ENCODE peak calls at places on chromosomes 3 and 15, in ten cellular contexts. U is CD8-positive, alpha-beta memory T cell; V is aorta; Z is SK-N-MC; K is ovary; F is CD4-positive, alpha-beta T cell; P is A673; S is pancreas; Q is uterus; A is thoracic aorta. Y is an unnamed sample.

GRCh38 chr3:77321646-77322045 is 281.7 kb downstream of the ROBO2 start:
- DNase-seq in U (no peak), V (no peak), Z (no peak), K (no peak), F (no peak), P (peak), S (no peak), Q (no peak), A (no peak), Y (no peak)

GRCh38 chr3:127732879-127733350 is 60.2 kb downstream of the ABTB1 start:
- DNase-seq in U (no peak), V (no peak), Z (no peak), K (no peak), F (no peak), P (no peak), S (no peak), Q (no peak), A (no peak), Y (no peak)

GRCh38 chr15:93162560-93162959 is 73.5 kb upstream of the RGMA start:
- DNase-seq in U (no peak), V (no peak), Z (no peak), K (no peak), F (no peak), P (no peak), S (no peak), Q (no peak), A (no peak), Y (no peak)

GRCh38 chr3:159860727-159861126 is 127.9 kb upstream of the IL12A start:
- DNase-seq in U (no peak), V (no peak), Z (no peak), K (no peak), F (no peak), P (no peak), S (no peak), Q (no peak), A (no peak), Y (no peak)

GRCh38 chr3:188092648-188093047 is 61.3 kb upstream of the LPP start:
- DNase-seq in U (no peak), V (no peak), Z (no peak), K (no peak), F (no peak), P (no peak), S (no peak), Q (no peak), A (no peak), Y (no peak)

GRCh38 chr3:133452603-133453313 is 52.9 kb downstream of the BFSP2 start:
- DNase-seq in U (no peak), V (no peak), Z (no peak), K (no peak), F (no peak), P (no peak), S (no peak), Q (no peak), A (no peak), Y (no peak)

GRCh38 chr3:82938821-82939328 is 1177.4 kb upstream of the GBE1 start:
- DNase-seq in U (peak), V (peak), Z (no peak), K (no peak), F (peak), P (no peak), S (no peak), Q (peak), A (no peak), Y (peak)

GRCh38 chr15:100726070-100726420 is 123.7 kb downstream of the ASB7 start:
- DNase-seq in U (no peak), V (peak), Z (no peak), K (no peak), F (no peak), P (no peak), S (peak), Q (peak), A (no peak), Y (no peak)

GRCh38 chr3:29759443-29760033 is 478.7 kb downstream of the RBMS3 start:
- DNase-seq in U (no peak), V (no peak), Z (no peak), K (no peak), F (no peak), P (peak), S (no peak), Q (no peak), A (no peak), Y (no peak)

GRCh38 chr3:120567370-120568197 is 28.6 kb upstream of the NDUFB4 start:
- DNase-seq in U (no peak), V (no peak), Z (no peak), K (peak), F (no peak), P (peak), S (no peak), Q (no peak), A (no peak), Y (no peak)

GRCh38 chr3:69320867-69321266 is 65.0 kb downstream of the FRMD4B start:
- DNase-seq in U (no peak), V (no peak), Z (no peak), K (peak), F (no peak), P (no peak), S (peak), Q (no peak), A (no peak), Y (no peak)

GRCh38 chr15:37793851-37794250 is 140.6 kb upstream of the TMCO5A start:
- DNase-seq in U (no peak), V (no peak), Z (no peak), K (no peak), F (no peak), P (peak), S (no peak), Q (no peak), A (no peak), Y (no peak)

GRCh38 chr3:105571005-105571404 is 204.3 kb downstream of the ALCAM start:
- DNase-seq in U (no peak), V (no peak), Z (no peak), K (no peak), F (no peak), P (no peak), S (no peak), Q (no peak), A (no peak), Y (no peak)

GRCh38 chr3:42702982-42703694 is 540 bp upstream of the HHATL start:
- DNase-seq in U (no peak), V (no peak), Z (no peak), K (peak), F (no peak), P (no peak), S (peak), Q (no peak), A (no peak), Y (no peak)

GRCh38 chr3:60948488-60948887 is 302.8 kb downstream of the FHIT start:
- DNase-seq in U (no peak), V (no peak), Z (no peak), K (no peak), F (no peak), P (no peak), S (no peak), Q (no peak), A (no peak), Y (no peak)

GRCh38 chr15:98547255-98547654 is 101.1 kb upstream of the IGF1R start:
- DNase-seq in U (no peak), V (no peak), Z (no peak), K (no peak), F (no peak), P (no peak), S (no peak), Q (no peak), A (no peak), Y (no peak)
- H3K27ac ChIP-seq in U (no peak), V (no peak), Z (no peak), K (no peak), F (no peak), P (no peak), S (no peak), Q (peak), A (peak), Y (no peak)

DNA sequence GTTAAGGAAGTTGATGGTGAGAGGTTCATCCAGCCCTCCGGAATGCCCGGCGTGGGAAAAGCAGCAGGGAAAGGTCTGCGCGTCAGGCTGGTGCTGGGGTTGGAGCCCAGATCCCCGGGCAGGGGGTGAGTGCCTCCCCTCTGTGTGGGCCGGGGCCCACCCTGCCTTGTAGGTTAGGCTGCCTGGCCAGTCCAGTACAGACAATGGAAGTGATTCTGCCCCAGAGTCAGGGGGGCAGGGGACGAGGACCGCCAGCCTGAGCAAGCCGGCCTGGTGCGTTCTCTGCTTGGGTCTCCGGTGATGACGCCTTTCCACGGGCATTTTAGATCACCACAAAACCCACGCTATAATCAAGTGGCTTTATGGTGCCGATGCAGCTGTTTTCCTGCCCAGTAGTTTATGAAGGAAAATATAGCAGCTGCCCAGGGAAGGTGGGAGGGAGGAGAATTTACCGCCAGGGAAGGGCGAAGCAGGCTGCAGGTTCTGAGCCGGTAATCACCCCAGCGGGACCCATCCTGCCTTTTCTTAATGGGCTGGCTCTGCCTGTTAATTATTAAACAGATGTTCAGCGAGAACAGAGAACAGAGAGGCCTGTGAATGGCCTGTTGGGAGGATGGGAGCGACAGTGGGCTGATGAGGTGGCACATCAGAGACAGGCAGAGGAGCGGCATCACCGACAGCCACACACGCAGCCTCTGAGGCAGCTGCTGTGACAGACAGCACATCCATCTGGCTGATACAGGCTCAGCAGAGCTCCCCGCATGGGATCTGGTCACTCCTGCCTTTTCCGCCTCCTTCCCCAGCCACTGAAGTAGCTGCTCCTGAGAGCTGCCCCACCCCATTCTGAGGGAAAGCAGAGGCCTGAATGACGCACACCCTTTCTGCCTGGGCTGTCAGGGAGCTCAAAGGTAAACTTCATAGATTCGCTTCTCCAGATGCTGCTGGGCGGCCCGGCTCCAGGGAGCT is 35.2 kb downstream of the BDH1 start:
- DNase-seq in U (no peak), V (peak), Z (no peak), K (no peak), F (no peak), P (peak), S (no peak), Q (no peak), A (no peak), Y (peak)
- H3K27ac ChIP-seq in U (no peak), V (no peak), Z (peak), K (no peak), F (no peak), P (peak), S (peak), Q (no peak), A (no peak), Y (no peak)

GRCh38 chr3:169496402-169496801 is 167.1 kb downstream of the MECOM start:
- DNase-seq in U (no peak), V (no peak), Z (no peak), K (no peak), F (no peak), P (no peak), S (no peak), Q (no peak), A (no peak), Y (no peak)
- H3K27ac ChIP-seq in U (no peak), V (no peak), Z (no peak), K (no peak), F (no peak), P (no peak), S (no peak), Q (no peak), A (no peak), Y (no peak)

GRCh38 chr3:100535610-100535943 is 43.2 kb downstream of the TMEM45A start:
- DNase-seq in U (no peak), V (no peak), Z (no peak), K (no peak), F (no peak), P (no peak), S (no peak), Q (no peak), A (no peak), Y (no peak)
- H3K27ac ChIP-seq in U (no peak), V (no peak), Z (no peak), K (no peak), F (no peak), P (no peak), S (peak), Q (peak), A (no peak), Y (no peak)

GRCh38 chr15:82972990-82973389 is 13.0 kb upstream of the RAMAC start:
- DNase-seq in U (no peak), V (no peak), Z (no peak), K (no peak), F (no peak), P (no peak), S (no peak), Q (no peak), A (no peak), Y (no peak)

GRCh38 chr15:82970078-82970686 is 15.8 kb upstream of the RAMAC start:
- DNase-seq in U (no peak), V (no peak), Z (no peak), K (no peak), F (no peak), P (no peak), S (no peak), Q (no peak), A (no peak), Y (no peak)

GRCh38 chr15:82971223-82971984 is 14.6 kb upstream of the RAMAC start:
- DNase-seq in U (no peak), V (no peak), Z (no peak), K (no peak), F (no peak), P (no peak), S (no peak), Q (no peak), A (no peak), Y (no peak)

GRCh38 chr15:82969353-82969752 is 16.7 kb upstream of the RAMAC start:
- DNase-seq in U (no peak), V (no peak), Z (no peak), K (no peak), F (no peak), P (no peak), S (no peak), Q (no peak), A (no peak), Y (no peak)

DNA sequence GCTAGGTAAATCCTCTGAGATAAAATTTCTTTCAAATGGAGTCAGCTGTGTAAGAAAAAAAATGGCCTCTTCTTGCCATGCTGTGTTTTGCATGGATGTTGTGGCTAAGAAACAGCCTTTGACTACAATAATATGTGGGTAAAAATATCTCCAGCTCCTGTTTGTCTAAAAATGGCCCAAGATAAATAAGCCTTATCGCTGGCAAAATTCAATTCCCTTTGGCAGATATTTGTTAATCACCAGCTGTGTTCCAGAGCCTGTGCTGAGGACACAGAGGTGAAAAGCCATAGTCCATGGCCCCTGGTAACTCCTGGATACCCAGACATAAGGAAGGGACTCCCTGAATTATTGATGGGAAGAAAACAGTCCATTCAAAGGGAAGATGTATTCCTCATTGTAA is 15.3 kb upstream of the RAMAC start:
- DNase-seq in U (no peak), V (no peak), Z (no peak), K (no peak), F (no peak), P (no peak), S (peak), Q (no peak), A (no peak), Y (no peak)
- H3K27ac ChIP-seq in U (no peak), V (no peak), Z (no peak), K (no peak), F (no peak), P (no peak), S (peak), Q (no peak), A (no peak), Y (no peak)

Y was measured in upper lobe of right lung.